ENCODE peak calls at places on chromosomes 1 and 21, in ten cellular contexts. T is Peyer's patch, Q is WTC11, W is tibial nerve, S is GM20000, F is suprapubic skin, R is gastrocnemius medialis, B is type B pancreatic cell, H is astrocyte of the cerebellum, G is ovary. C is an unnamed sample.

GRCh38 chr1:56170784-56171320 is 408.5 kb downstream of the PLPP3 start:
- DNase-seq in T (no peak), Q (no peak), W (no peak), S (no peak), F (no peak), R (no peak), B (no peak), H (no peak), G (no peak), C (no peak)

GRCh38 chr21:38743772-38744529 is 61.8 kb upstream of the ETS2 start:
- DNase-seq in T (peak), Q (no peak), W (no peak), S (no peak), F (no peak), R (no peak), B (no peak), H (no peak), G (no peak), C (no peak)

GRCh38 chr1:85326851-85327250 is 50.4 kb upstream of the BCL10 start:
- DNase-seq in T (no peak), Q (no peak), W (no peak), S (no peak), F (no peak), R (no peak), B (no peak), H (no peak), G (no peak), C (no peak)

GRCh38 chr21:46324390-46325072 is 575 bp downstream of the PCNT start:
- DNase-seq in T (peak), Q (peak), W (peak), S (peak), F (peak), R (peak), B (peak), H (peak), G (peak), C (no peak)

GRCh38 chr1:43566382-43567035 is 35.8 kb downstream of the PTPRF start:
- DNase-seq in T (no peak), Q (no peak), W (no peak), S (no peak), F (no peak), R (no peak), B (no peak), H (no peak), G (no peak), C (no peak)

GRCh38 chr1:26692793-26693490 is 2.9 kb upstream of the ARID1A start:
- DNase-seq in T (peak), Q (peak), W (peak), S (peak), F (peak), R (peak), B (peak), H (peak), G (peak), C (peak)

GRCh38 chr1:25624604-25625003 is 8.0 kb downstream of the MAN1C1 start:
- DNase-seq in T (no peak), Q (no peak), W (no peak), S (no peak), F (no peak), R (no peak), B (no peak), H (no peak), G (no peak), C (no peak)

GRCh38 chr1:56472860-56473259 is 106.5 kb downstream of the PLPP3 start:
- DNase-seq in T (no peak), Q (no peak), W (no peak), S (peak), F (no peak), R (no peak), B (no peak), H (no peak), G (no peak), C (no peak)

GRCh38 chr1:154405762-154406571 is 824 bp downstream of the IL6R start:
- DNase-seq in T (peak), Q (peak), W (peak), S (peak), F (peak), R (peak), B (no peak), H (no peak), G (peak), C (no peak)
- TF ChIP-seq CTCF in T (peak), Q (no peak), W (no peak), S (peak), F (peak), R (no peak), B (peak), H (no peak), G (peak), C (peak)

DNA sequence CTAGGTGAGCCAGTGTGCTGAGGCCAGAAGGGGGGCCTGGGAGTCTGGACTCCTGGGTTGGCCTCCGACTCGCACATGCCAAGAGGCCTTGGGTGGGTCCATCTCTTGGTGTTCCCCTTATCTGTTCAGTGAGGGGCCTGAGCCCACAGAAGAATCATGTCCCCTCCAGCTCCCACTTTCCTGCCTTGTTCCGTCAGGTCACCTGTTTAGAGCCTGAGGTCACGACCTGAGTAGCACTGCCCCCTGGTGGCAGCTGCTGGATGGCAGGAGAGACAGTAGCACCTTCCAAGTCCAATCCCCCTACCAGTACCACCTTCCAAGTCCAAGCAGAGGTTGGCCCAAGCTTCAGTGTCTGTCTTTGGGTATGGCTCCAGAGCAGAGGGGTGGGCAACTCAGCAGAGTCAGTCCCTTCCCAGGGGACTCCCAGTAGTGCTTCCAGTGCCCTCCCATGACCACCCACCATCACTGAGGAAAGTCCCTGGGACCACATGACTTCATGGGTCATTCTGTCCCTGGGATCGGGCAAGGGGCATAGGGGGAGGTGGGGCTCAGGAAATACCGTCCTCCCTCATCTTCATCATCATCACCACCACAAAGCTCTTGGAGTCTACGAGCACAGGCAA is 241.7 kb downstream of the TRABD2B start:
- DNase-seq in T (peak), Q (peak), W (no peak), S (peak), F (no peak), R (no peak), B (peak), H (no peak), G (no peak), C (no peak)
- TF ChIP-seq CTCF in T (peak), Q (peak), W (no peak), S (peak), F (no peak), R (peak), B (peak), H (peak), G (no peak), C (peak)

DNA sequence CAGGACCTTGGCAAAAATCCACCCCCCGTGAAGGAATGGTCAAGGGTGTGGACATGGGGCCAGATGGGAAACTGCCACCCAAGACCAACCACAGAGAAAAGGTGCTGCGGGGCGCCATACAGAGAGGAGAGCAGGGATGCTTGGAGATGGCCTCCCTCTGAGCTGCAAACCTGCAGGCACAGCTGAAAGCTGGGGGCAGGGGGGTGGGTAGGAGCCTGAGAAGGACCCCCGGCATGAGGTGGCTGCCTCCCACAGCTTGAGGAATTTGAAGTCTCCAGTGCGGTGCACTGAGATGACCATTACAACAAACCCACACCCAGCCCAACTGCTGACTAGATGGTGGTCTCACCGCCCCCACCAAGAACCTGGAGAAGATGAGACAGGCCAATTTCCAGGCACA is 84.8 kb downstream of the WDR4 start:
- DNase-seq in T (no peak), Q (no peak), W (no peak), S (no peak), F (peak), R (no peak), B (no peak), H (no peak), G (no peak), C (no peak)
- TF ChIP-seq CTCF in T (no peak), Q (no peak), W (no peak), S (no peak), F (no peak), R (no peak), B (no peak), H (no peak), G (no peak), C (no peak)

DNA sequence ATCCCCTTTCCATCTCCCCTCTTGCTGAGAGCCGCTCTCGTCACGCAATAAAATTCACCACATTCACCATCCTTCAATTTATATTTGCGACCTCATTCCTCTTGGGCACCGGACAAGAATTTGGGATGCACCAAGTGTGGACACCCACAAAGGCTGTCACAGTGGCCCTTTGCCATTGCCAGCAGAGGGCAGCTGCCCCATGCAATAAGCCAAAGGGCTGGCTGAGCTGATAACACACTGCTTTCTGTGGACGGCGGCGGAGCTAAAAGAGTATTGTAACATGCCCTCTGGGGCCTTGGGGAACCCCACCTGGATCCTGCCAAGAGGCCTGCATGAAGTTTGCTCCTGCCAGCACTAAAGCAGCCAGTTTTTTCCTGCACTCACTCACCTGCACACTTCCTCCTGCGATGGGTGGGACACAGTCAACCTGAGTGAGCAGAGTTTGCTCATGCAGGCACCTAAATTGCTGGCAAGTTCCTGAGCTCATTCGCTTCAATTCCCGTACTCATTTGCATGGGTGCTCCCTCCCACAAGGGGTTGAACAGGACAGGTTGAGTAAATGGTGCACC is 792.3 kb upstream of the ADAMTS5 start:
- DNase-seq in T (peak), Q (peak), W (no peak), S (no peak), F (no peak), R (no peak), B (no peak), H (no peak), G (no peak), C (no peak)
- TF ChIP-seq CTCF in T (peak), Q (no peak), W (no peak), S (no peak), F (no peak), R (peak), B (peak), H (peak), G (no peak), C (peak)

DNA sequence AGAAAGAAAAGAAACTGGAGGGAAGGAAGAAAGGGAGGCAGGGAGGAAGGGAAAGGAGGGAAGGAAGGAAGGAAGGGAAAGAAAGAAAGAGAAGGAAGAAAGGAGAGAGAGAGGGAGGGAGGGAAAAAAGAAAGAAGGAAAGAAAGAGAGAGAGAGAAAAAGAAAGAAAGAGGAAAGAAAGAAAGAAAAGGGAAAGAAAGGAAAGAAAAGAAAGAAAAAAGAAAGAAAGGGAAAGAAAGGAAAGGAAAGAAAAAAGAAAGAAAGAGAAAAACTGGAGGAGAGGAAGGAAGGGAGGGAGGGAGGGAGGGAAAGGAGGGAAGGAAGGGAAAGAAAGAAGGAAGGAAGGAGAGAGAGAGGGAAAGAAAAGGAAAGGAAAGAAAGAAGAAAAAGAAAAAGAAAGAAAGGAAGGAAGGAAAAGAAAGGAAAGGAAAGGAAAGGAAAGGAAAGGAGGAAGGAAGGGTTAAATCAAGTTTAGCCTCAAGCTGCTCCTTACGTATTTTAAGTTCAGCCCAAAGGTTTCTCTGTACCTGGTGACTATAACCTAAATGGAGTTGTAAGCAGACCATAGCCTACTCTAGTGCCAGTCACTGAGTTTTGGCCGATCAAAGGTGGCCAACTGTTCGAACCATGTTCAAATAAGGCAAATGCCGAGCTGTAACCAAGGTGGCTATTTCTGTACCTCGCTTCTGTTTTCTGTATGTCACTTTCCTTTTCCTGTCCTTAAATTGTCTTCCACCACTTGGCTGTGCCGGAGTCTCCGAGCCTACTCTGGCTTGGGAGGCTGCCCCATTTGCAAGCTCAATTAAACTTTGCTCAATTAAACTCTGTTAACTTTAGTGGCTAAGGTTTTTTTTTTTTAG is 37.8 kb upstream of the TMPRSS2 start:
- DNase-seq in T (no peak), Q (no peak), W (no peak), S (no peak), F (no peak), R (no peak), B (no peak), H (no peak), G (no peak), C (no peak)
- TF ChIP-seq CTCF in T (no peak), Q (no peak), W (no peak), S (no peak), F (no peak), R (no peak), B (no peak), H (no peak), G (no peak), C (no peak)

C was measured in epithelial cell of proximal tubule.